ENCODE peak calls at places on chromosomes 12 and 14, in nine cellular contexts. Y is uterus; C is kidney epithelial cell; J is upper lobe of right lung; A is fibroblast of pulmonary artery; E is IMR-90; S is CD8-positive, alpha-beta T cell; Q is AG10803; O is mammary epithelial cell. W is an unnamed sample.

GRCh38 chr12:121511931-121512330 is 68.9 kb downstream of the KDM2B start:
- DNase-seq in Y (no peak), S (no peak), E (no peak), C (no peak), A (no peak), Q (no peak), O (no peak), J (no peak), W (no peak)

GRCh38 chr14:102986810-102987579 is 64.5 kb downstream of the AMN start:
- DNase-seq in Q (peak), J (no peak), A (peak), Y (no peak), E (peak), S (no peak), C (no peak), O (peak), W (no peak)

GRCh38 chr12:62332598-62332997 is 72.4 kb downstream of the USP15 start:
- DNase-seq in O (peak), Q (peak), A (peak), S (no peak), J (no peak), E (peak), C (peak), Y (no peak), W (no peak)

GRCh38 chr12:96907681-96908163 is 665 bp downstream of the NEDD1 start:
- DNase-seq in S (peak), Q (peak), J (no peak), A (peak), O (peak), C (no peak), E (peak), Y (no peak), W (no peak)

GRCh38 chr12:18684430-18684829 is 53.4 kb downstream of the PLCZ1 start:
- DNase-seq in O (peak), A (peak), Y (no peak), C (no peak), S (no peak), J (no peak), Q (peak), E (no peak), W (no peak)

GRCh38 chr12:97306121-97306520 is 156.5 kb upstream of the RMST start:
- DNase-seq in O (no peak), C (no peak), S (no peak), E (no peak), J (no peak), Q (no peak), A (no peak), Y (no peak), W (peak)

GRCh38 chr12:50572275-50572674 is 67.5 kb downstream of the DIP2B start:
- DNase-seq in O (peak), C (no peak), J (no peak), S (no peak), Q (peak), A (peak), Y (peak), E (peak), W (no peak)

GRCh38 chr12:100544165-100544564 is 29.3 kb upstream of the GAS2L3 start:
- DNase-seq in A (no peak), C (no peak), Q (no peak), O (no peak), S (no peak), Y (no peak), J (no peak), E (no peak), W (no peak)

GRCh38 chr12:57591567-57592325 is 754 bp downstream of the PIP4K2C start:
- DNase-seq in Q (peak), J (no peak), E (peak), A (peak), S (no peak), Y (no peak), O (peak), C (no peak), W (no peak)

DNA sequence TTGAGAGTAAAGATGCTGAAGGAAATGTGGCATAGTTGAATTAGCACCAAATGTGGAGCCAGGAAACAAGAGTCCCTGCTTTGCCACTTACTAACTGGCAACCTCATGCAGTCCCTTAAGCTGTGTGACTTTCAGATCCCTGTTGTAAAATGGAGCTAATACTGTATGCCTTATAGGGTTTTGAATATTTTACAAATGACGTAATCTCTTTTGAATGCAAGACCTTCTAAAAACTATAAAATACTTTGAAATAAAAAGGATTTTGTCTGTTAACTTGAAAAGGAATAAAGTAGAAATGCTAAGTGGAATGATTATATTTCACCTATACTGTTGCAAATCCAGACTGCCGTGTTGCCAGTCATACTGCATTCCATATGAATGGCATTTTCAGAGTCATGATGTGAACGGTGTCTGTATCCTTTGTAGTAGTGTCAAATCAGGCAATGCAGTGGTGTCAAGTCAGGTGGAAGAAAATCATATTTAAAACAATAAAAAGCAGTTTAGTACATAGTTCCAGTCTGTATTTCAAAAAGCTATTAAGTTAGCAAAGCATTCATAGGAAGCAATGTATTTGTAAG is 21.3 kb downstream of the KCNA5 start:
- DNase-seq in Q (no peak), S (no peak), J (no peak), Y (no peak), C (no peak), O (no peak), A (no peak), E (no peak), W (no peak)
- H3K4me3 ChIP-seq in Q (no peak), S (no peak), J (no peak), Y (no peak), C (no peak), O (no peak), A (no peak), E (no peak), W (no peak)

DNA sequence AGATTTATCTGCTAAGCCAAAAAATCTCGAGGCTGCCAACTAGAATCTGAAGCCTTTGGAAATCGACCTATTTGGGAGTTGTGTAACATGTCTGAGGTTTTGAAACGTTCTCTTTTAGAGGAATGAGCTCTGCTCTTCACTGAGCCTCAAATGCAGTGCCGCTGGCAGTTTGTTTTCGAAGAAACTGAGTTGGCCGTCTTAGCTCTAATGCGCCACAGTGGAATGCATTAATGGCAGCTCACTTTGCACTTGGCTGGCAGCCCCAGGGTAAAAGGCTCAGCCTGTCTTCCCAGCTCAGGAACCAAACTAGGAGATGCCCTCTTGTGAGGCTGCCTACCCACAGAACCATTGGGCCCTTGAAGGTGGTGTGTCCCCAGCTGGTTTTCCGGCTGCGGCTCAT is 53.8 kb downstream of the SFSWAP start:
- DNase-seq in E (no peak), Y (no peak), S (no peak), O (no peak), A (no peak), Q (peak), C (no peak), J (no peak), W (no peak)
- TF ChIP-seq CTCF in E (no peak), Y (no peak), S (no peak), O (no peak), A (no peak), Q (no peak), C (no peak), J (no peak), W (no peak)

GRCh38 chr12:124740691-124741137 is 123.0 kb downstream of the SCARB1 start:
- DNase-seq in Y (no peak), Q (no peak), A (peak), J (no peak), O (peak), E (peak), S (no peak), C (no peak), W (no peak)
- H3K4me3 ChIP-seq in Y (no peak), Q (no peak), A (no peak), J (no peak), O (no peak), E (no peak), S (no peak), C (no peak), W (no peak)

GRCh38 chr14:29005647-29006046 is 239.1 kb downstream of the FOXG1 start:
- DNase-seq in E (no peak), J (no peak), O (no peak), Q (no peak), C (no peak), Y (no peak), S (no peak), A (no peak), W (no peak)
- TF ChIP-seq CTCF in E (no peak), J (no peak), O (no peak), Q (no peak), C (no peak), Y (no peak), S (no peak), A (no peak), W (no peak)

DNA sequence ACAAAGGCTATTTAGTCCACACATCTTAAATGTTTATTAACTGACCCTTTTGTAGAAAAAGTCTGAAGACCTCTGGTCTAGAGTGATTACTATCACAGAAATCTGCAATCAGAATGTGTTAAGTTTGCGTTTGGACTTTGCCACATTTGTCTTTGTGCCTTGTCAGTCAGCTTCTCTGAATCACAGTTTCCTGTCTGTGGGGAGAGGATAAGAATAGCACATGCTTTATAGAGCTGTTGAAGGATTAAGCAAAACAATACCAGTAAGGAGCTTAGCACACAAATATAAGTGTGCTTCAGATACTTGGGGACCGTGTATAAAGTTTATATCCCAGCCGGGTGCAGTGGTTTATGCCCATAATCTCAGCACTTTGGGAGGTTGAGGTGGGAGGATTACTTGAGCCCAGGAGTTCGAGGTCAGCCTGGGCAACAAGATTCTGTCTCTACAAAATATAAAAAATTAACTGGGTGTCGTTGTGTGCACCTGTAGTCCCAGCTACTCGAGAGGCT is 63.0 kb upstream of the BTG1 start:
- DNase-seq in J (no peak), Y (no peak), A (peak), O (peak), C (peak), S (no peak), E (peak), Q (peak), W (no peak)
- H3K4me3 ChIP-seq in J (peak), Y (no peak), A (no peak), O (no peak), C (no peak), S (peak), E (no peak), Q (no peak), W (peak)

DNA sequence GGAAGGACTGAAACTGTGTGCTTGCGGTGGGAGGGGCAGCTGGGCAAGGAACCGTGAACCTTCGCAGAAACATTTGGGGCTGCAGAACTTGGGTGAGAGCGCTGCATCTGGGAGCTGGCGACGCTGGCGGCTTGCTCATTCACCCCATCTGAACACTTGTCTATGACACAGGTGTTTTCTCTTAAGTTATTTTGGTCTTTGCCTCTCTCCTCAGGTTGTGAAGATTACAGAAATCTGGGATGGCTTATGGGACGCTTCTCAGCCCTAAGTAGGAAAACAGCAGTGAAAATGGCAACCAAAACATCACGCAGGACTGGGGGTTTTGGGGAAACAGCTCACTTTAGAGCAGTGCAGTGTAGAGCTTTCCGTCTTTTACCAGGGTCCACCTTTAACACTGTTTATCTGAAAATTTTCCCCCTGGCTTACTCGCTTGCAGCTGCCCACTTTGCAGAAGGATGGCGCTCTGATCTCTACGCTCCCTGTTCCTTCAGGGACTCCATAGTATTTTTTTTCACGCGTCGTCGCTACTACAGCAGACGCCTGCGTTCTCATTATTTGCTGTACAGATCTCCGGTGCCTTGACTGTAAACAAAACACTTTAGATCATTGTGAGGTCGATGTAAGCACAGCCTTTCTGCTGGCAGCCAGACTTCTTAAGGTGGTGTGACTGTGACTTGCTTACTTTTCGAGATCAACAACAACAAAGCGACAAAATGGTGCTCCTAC is 2.7 kb upstream of the CDKN1B start:
- DNase-seq in J (peak), C (no peak), S (no peak), O (no peak), Y (peak), Q (no peak), E (peak), A (no peak), W (no peak)
- TF ChIP-seq CTCF in J (peak), C (peak), S (no peak), O (no peak), Y (peak), Q (peak), E (peak), A (peak), W (peak)